ENCODE peak calls at places on chromosomes 11 and 22, in five cellular contexts. One of them, this sample, is unnamed.

GRCh38 chr22:20571078-20571503 is 63.7 kb downstream of the MED15 start:
- DNase-seq in sigmoid colon: no peak
- DNase-seq in GM12878: no peak
- DNase-seq in transverse colon: no peak
- DNase-seq in prostate gland: no peak
- DNase-seq in this sample: no peak

GRCh38 chr22:25661067-25661466 is 80.9 kb upstream of the MYO18B start:
- DNase-seq in GM12878: no peak
- DNase-seq in sigmoid colon: no peak
- DNase-seq in transverse colon: no peak
- DNase-seq in prostate gland: no peak
- DNase-seq in this sample: no peak

GRCh38 chr11:113163291-113164030 is 150.9 kb upstream of the TTC12 start:
- DNase-seq in transverse colon: no peak
- DNase-seq in GM12878: no peak
- DNase-seq in prostate gland: no peak
- DNase-seq in sigmoid colon: no peak
- DNase-seq in this sample: no peak

GRCh38 chr11:35963911-35964310 is 20.0 kb downstream of the LDLRAD3 start:
- DNase-seq in prostate gland: no peak
- DNase-seq in sigmoid colon: no peak
- DNase-seq in transverse colon: no peak
- DNase-seq in GM12878: no peak
- DNase-seq in this sample: no peak

GRCh38 chr11:65718964-65719492 is 1.6 kb downstream of the RNASEH2C start:
- DNase-seq in transverse colon: no peak
- DNase-seq in GM12878: no peak
- DNase-seq in sigmoid colon: no peak
- DNase-seq in prostate gland: no peak
- DNase-seq in this sample: no peak

GRCh38 chr22:50206599-50206998 is 5.8 kb downstream of the SELENOO start:
- DNase-seq in transverse colon: peak; percentile 29
- DNase-seq in prostate gland: no peak
- DNase-seq in GM12878: no peak
- DNase-seq in sigmoid colon: peak; percentile 82
- DNase-seq in this sample: no peak

GRCh38 chr11:103108933-103109817 is at the start of gene DYNC2H1:
- DNase-seq in prostate gland: peak; percentile 82
- DNase-seq in GM12878: peak; percentile 58
- DNase-seq in transverse colon: peak; percentile 88
- DNase-seq in sigmoid colon: peak; percentile 91
- DNase-seq in this sample: peak; percentile 73

GRCh38 chr11:8239536-8240228 is 24.0 kb downstream of the LMO1 start:
- DNase-seq in sigmoid colon: no peak
- DNase-seq in GM12878: no peak
- DNase-seq in transverse colon: no peak
- DNase-seq in prostate gland: no peak
- DNase-seq in this sample: no peak

GRCh38 chr22:32469799-32470212 is 4.8 kb upstream of the FBXO7 start:
- DNase-seq in transverse colon: peak; percentile 10
- DNase-seq in sigmoid colon: peak; percentile 75
- DNase-seq in prostate gland: no peak
- DNase-seq in GM12878: no peak
- DNase-seq in this sample: no peak

GRCh38 chr11:100851129-100851528 is 164.0 kb downstream of the ARHGAP42 start:
- DNase-seq in GM12878: no peak
- DNase-seq in transverse colon: no peak
- DNase-seq in prostate gland: no peak
- DNase-seq in sigmoid colon: no peak
- DNase-seq in this sample: no peak

DNA sequence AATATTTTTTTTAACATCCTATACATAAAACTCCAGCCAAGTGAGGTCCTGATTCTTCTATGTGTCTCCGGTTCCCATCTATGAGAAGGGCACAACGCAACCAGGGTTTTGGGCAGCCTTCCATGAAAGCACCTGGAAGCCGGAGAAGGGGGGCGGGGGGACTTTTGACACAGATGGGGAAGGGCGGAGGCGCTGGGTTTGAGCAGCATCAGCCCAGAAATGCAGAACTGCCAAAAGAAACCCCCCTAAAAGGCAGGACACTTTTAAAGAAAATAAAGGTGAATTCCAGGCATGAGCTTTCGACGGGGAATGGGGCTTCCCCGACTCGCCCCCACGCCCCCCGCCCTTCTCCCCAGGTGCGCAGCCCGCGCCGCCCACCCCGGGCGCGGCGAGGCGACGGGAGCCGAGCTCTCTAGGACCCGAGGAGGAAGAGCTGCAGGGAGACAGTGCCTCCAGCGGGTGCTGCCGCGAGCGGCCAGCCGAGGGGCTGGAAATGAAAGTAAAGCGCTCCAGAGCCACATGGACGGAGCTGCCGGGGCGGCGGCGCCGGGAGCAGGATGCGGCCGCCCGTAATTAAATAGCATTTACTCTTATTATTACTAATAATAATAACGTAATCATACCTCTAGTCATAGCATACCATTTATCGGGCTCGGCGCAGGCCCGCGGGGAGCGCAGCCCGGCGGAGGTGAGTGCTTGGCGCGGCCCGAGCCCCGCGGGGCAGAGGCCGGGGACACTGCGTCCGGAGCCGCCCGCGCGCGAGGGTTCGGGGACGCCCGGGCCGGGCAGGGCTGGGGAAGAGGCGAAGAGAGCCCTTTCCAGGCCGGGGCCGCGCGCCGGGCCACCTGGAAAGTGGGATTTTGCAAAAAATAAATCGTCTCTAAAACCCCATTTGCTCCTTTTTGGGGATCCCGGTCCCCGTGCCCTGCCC is at the start of gene ZC3H7B:
- DNase-seq in transverse colon: peak; percentile 87
- DNase-seq in GM12878: peak; percentile 28
- DNase-seq in sigmoid colon: peak; percentile 92
- DNase-seq in prostate gland: peak; percentile 81
- DNase-seq in this sample: peak; percentile 97
- TF ChIP-seq POLR2AphosphoS5 in transverse colon: peak; percentile 70
- TF ChIP-seq POLR2AphosphoS5 in GM12878: peak; percentile 83
- TF ChIP-seq POLR2AphosphoS5 in sigmoid colon: peak; percentile 79
- TF ChIP-seq POLR2AphosphoS5 in prostate gland: peak; percentile 76
- TF ChIP-seq POLR2AphosphoS5 in this sample: no peak

GRCh38 chr11:72222907-72223614 is 1.5 kb upstream of the INPPL1 start:
- DNase-seq in sigmoid colon: peak; percentile 98
- DNase-seq in transverse colon: peak; percentile 97
- DNase-seq in GM12878: peak; percentile 76
- DNase-seq in prostate gland: peak; percentile 94
- DNase-seq in this sample: peak; percentile 75
- TF ChIP-seq POLR2A in sigmoid colon: peak; percentile 84
- TF ChIP-seq POLR2A in transverse colon: peak; percentile 69
- TF ChIP-seq POLR2A in GM12878: peak; percentile 66
- TF ChIP-seq POLR2A in prostate gland: peak; percentile 72
- TF ChIP-seq POLR2A in this sample: no peak

DNA sequence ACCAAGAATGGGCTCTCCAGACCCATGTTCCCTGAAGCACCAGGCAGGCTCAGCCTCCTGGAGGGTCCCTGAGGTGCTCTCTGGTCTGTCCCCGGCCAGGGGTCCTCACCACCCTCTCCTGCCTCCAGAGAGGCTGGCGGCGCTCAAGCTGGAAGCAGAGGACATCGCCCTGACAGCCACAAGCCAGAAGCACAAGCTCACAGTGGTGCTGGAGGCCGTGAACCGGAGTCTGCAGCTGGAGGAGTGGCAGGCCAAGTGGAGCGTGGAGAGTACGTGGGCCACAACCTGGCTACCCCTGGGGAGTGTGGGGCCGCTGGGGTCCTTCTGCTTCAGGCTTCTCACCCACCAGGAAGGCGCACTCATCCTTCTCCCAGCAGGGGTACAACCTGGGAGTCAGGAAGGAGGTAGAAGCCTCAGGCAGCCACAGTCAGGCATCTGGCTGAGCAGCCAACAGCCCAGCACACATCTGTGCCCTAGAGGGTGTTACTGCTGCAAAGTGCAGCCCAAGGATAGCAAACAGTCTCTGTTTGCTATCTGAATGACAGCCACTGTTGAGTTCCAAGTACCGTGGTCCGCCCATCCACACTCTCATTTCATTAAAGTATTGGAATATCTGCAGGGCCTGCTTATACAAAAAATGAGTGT is 8.4 kb downstream of the PARVG start:
- DNase-seq in GM12878: no peak
- DNase-seq in sigmoid colon: peak; percentile 46
- DNase-seq in prostate gland: no peak
- DNase-seq in transverse colon: no peak
- DNase-seq in this sample: no peak
- TF ChIP-seq POLR2AphosphoS5 in GM12878: no peak
- TF ChIP-seq POLR2AphosphoS5 in sigmoid colon: no peak
- TF ChIP-seq POLR2AphosphoS5 in prostate gland: no peak
- TF ChIP-seq POLR2AphosphoS5 in transverse colon: no peak
- TF ChIP-seq POLR2AphosphoS5 in this sample: no peak

GRCh38 chr22:36913431-36914382 is at the start of gene CSF2RB:
- DNase-seq in prostate gland: no peak
- DNase-seq in sigmoid colon: peak; percentile 69
- DNase-seq in GM12878: no peak
- DNase-seq in transverse colon: peak; percentile 60
- DNase-seq in this sample: no peak
- TF ChIP-seq POLR2A in prostate gland: no peak
- TF ChIP-seq POLR2A in sigmoid colon: no peak
- TF ChIP-seq POLR2A in GM12878: peak; percentile 6
- TF ChIP-seq POLR2A in transverse colon: peak; percentile 20
- TF ChIP-seq POLR2A in this sample: no peak

DNA sequence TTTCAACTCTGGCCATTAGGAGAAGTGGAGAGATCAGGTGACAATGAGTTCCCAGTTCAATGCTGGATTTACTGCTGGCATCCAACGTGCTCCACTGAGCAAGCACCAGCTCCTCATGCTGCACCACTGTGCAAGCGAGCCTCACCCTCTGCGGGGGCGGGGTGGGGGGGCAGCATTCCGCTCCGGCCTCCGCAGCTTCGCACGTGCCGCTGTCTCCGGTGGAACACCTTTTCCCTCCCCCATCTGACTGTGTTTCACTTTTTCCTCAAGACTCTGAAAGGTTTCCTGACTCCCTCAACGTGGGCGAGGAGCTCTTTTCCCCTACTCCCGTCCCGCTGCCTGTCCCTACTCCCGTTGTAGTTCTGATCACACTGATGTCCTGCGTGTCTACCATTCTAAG is 835 bp upstream of the RHOD start:
- DNase-seq in GM12878: no peak
- DNase-seq in prostate gland: no peak
- DNase-seq in transverse colon: no peak
- DNase-seq in sigmoid colon: no peak
- DNase-seq in this sample: no peak
- TF ChIP-seq POLR2AphosphoS5 in GM12878: no peak
- TF ChIP-seq POLR2AphosphoS5 in prostate gland: peak; percentile 9
- TF ChIP-seq POLR2AphosphoS5 in transverse colon: no peak
- TF ChIP-seq POLR2AphosphoS5 in sigmoid colon: no peak
- TF ChIP-seq POLR2AphosphoS5 in this sample: no peak

GRCh38 chr11:17544181-17544622 is at the start of gene USH1C:
- DNase-seq in transverse colon: peak; percentile 80
- DNase-seq in GM12878: no peak
- DNase-seq in prostate gland: no peak
- DNase-seq in sigmoid colon: no peak
- DNase-seq in this sample: no peak
- TF ChIP-seq POLR2A in transverse colon: peak; percentile 61
- TF ChIP-seq POLR2A in GM12878: no peak
- TF ChIP-seq POLR2A in prostate gland: no peak
- TF ChIP-seq POLR2A in sigmoid colon: peak; percentile 30
- TF ChIP-seq POLR2A in this sample: no peak

DNA sequence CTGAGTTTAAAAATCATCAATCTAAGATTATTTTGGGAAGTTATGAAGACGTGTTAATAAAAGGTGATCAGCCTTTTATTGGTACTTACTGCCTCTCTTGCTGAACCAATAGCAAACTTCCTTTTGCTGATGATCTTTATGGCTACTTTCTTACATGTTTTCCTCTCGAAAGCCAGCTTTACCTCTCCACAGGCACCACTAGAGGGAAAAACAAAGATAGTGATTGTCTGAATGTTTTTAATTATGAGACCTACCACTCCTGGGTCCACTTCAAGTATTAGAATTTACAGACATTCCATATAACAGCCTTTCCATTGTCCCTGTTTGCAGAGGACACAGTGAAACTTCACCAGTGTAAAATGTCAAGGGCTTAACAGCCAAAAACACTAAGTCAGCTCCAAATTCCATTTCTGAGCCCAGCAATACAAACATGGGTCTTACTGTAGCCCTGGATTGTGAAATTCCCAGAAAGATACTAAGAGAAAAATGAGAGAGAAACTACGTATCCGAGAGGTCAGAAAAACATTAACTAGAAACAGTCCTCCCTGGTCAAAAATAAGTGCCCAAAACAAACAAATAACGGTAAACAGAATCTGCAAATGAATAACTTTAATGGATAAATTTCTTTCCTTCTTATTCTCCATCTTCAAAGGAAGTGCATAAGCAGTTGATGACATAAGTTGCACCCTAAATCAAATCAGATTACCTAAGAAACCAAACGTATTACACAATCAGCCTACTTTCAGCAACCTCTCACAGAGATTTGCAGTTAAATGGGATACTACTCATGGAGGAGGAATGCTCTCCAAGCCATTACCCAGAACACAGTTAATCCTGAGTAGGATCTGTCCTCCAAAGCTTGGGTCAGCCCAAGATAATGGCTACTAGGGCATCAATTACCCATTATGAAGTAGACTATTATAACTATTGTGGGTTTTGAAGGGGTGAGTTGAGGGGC is 29.5 kb downstream of the CHEK2 start:
- DNase-seq in sigmoid colon: no peak
- DNase-seq in transverse colon: no peak
- DNase-seq in GM12878: no peak
- DNase-seq in prostate gland: no peak
- DNase-seq in this sample: no peak
- TF ChIP-seq POLR2AphosphoS5 in sigmoid colon: peak; percentile 57
- TF ChIP-seq POLR2AphosphoS5 in transverse colon: peak; percentile 70
- TF ChIP-seq POLR2AphosphoS5 in GM12878: no peak
- TF ChIP-seq POLR2AphosphoS5 in prostate gland: no peak
- TF ChIP-seq POLR2AphosphoS5 in this sample: no peak

GRCh38 chr11:96391698-96392307 is 2.0 kb downstream of the JRKL start:
- DNase-seq in prostate gland: no peak
- DNase-seq in sigmoid colon: no peak
- DNase-seq in transverse colon: no peak
- DNase-seq in GM12878: no peak
- DNase-seq in this sample: no peak

GRCh38 chr11:96388891-96389603 is 665 bp downstream of the CCDC82 start:
- DNase-seq in prostate gland: no peak
- DNase-seq in GM12878: peak; percentile 19
- DNase-seq in transverse colon: no peak
- DNase-seq in sigmoid colon: no peak
- DNase-seq in this sample: no peak

GRCh38 chr11:96390403-96390830 is 604 bp downstream of the JRKL start:
- DNase-seq in sigmoid colon: no peak
- DNase-seq in GM12878: no peak
- DNase-seq in transverse colon: no peak
- DNase-seq in prostate gland: no peak
- DNase-seq in this sample: no peak

GRCh38 chr11:96393753-96394348 is 4.0 kb downstream of the JRKL start:
- DNase-seq in transverse colon: no peak
- DNase-seq in sigmoid colon: no peak
- DNase-seq in GM12878: peak; percentile 27
- DNase-seq in prostate gland: no peak
- DNase-seq in this sample: no peak

GRCh38 chr11:96389604-96390402 is at the start of the genes CCDC82 and JRKL:
- DNase-seq in sigmoid colon: peak; percentile 98
- DNase-seq in prostate gland: peak; percentile 97
- DNase-seq in GM12878: peak; percentile 78
- DNase-seq in transverse colon: peak; percentile 99
- DNase-seq in this sample: peak; percentile 78
- TF ChIP-seq POLR2A in sigmoid colon: peak; percentile 88
- TF ChIP-seq POLR2A in prostate gland: peak; percentile 90
- TF ChIP-seq POLR2A in GM12878: peak; percentile 92
- TF ChIP-seq POLR2A in transverse colon: peak; percentile 96
- TF ChIP-seq POLR2A in this sample: no peak

GRCh38 chr11:61971177-61972111 is 4.0 kb upstream of the FTH1 start:
- DNase-seq in sigmoid colon: peak; percentile 100
- DNase-seq in transverse colon: peak; percentile 94
- DNase-seq in prostate gland: peak; percentile 98
- DNase-seq in GM12878: peak; percentile 66
- DNase-seq in this sample: peak; percentile 50
- TF ChIP-seq POLR2AphosphoS5 in sigmoid colon: peak; percentile 92
- TF ChIP-seq POLR2AphosphoS5 in transverse colon: peak; percentile 88
- TF ChIP-seq POLR2AphosphoS5 in prostate gland: peak; percentile 95
- TF ChIP-seq POLR2AphosphoS5 in GM12878: peak; percentile 57
- TF ChIP-seq POLR2AphosphoS5 in this sample: peak; percentile 29

This sample was measured in GM12891.